ENCODE peak calls at places on chromosomes 11 and 22, in four cellular contexts. One of them, this sample, is unnamed.
A peak's percentile ranks its signal among the peaks of the same experiment; 100 is the strongest.

GRCh38 chr11:117171648-117172051 is 6.9 kb upstream of the SIDT2 start:
- DNase-seq in IMR-90: peak; percentile 54
- DNase-seq in endothelial cell of umbilical vein: no peak
- DNase-seq in K562: peak; percentile 60
- DNase-seq in this sample: no peak

GRCh38 chr11:11010624-11011127 is 152.8 kb upstream of the ZBED5 start:
- DNase-seq in IMR-90: peak; percentile 1
- DNase-seq in endothelial cell of umbilical vein: peak; percentile 23
- DNase-seq in K562: no peak
- DNase-seq in this sample: no peak

GRCh38 chr22:49954354-49954753 is 6.2 kb upstream of the PIM3 start:
- DNase-seq in K562: no peak
- DNase-seq in IMR-90: no peak
- DNase-seq in endothelial cell of umbilical vein: no peak
- DNase-seq in this sample: no peak

GRCh38 chr11:83222499-83222898 is 29.0 kb downstream of the ANKRD42 start:
- DNase-seq in IMR-90: peak; percentile 71
- DNase-seq in endothelial cell of umbilical vein: no peak
- DNase-seq in K562: no peak
- DNase-seq in this sample: no peak

GRCh38 chr22:30238661-30239420 is 7.7 kb downstream of the LIF start:
- DNase-seq in IMR-90: peak; percentile 87
- DNase-seq in endothelial cell of umbilical vein: no peak
- DNase-seq in K562: peak; percentile 72
- DNase-seq in this sample: no peak

GRCh38 chr11:96287796-96288439 is 55.1 kb downstream of the MAML2 start:
- DNase-seq in K562: no peak
- DNase-seq in IMR-90: peak; percentile 62
- DNase-seq in endothelial cell of umbilical vein: no peak
- DNase-seq in this sample: no peak

GRCh38 chr11:82176365-82176764 is 557.3 kb downstream of the FAM181B start:
- DNase-seq in K562: no peak
- DNase-seq in endothelial cell of umbilical vein: no peak
- DNase-seq in IMR-90: no peak
- DNase-seq in this sample: no peak

GRCh38 chr11:61531033-61531432 is 22.5 kb downstream of the LRRC10B start:
- DNase-seq in IMR-90: no peak
- DNase-seq in endothelial cell of umbilical vein: no peak
- DNase-seq in K562: no peak
- DNase-seq in this sample: no peak

GRCh38 chr11:9757809-9758675 is 94.2 kb downstream of the SWAP70 start:
- DNase-seq in IMR-90: peak; percentile 72
- DNase-seq in K562: peak; percentile 99
- DNase-seq in endothelial cell of umbilical vein: peak; percentile 77
- DNase-seq in this sample: no peak

GRCh38 chr11:126748097-126748756 is 252.3 kb downstream of the KIRREL3 start:
- DNase-seq in IMR-90: no peak
- DNase-seq in K562: no peak
- DNase-seq in endothelial cell of umbilical vein: no peak
- DNase-seq in this sample: no peak

GRCh38 chr22:22159384-22159783 is 85.2 kb upstream of the VPREB1 start:
- DNase-seq in IMR-90: no peak
- DNase-seq in endothelial cell of umbilical vein: no peak
- DNase-seq in K562: no peak
- DNase-seq in this sample: no peak

DNA sequence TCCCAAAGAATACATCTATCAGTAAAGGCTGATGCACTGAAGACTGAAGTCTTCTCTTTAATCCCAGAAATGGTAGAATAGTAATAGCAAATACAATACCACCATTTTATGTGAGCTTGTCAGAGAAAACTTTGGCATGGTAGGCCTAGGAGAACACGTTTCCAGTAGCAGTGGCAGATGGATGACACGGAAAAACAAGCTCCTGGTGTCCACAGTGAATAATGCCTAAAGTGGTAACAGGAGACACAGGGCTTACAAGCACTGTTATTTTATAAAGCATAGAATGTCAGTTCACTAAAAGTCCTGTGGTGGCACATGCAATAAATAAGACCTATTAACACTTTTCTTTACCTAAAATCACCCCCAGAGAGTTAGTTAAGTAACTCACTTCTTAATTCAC is 277.6 kb downstream of the TTC28 start:
- DNase-seq in IMR-90: no peak
- DNase-seq in K562: no peak
- DNase-seq in endothelial cell of umbilical vein: no peak
- DNase-seq in this sample: no peak
- H3K9me1 ChIP-seq in IMR-90: no peaks in the 10 kb centered on the region
- H3K9me1 ChIP-seq in K562: no peaks in the 10 kb centered on the region
- H3K9me1 ChIP-seq in endothelial cell of umbilical vein: no peaks in the 10 kb centered on the region
- H3K9me1 ChIP-seq in this sample: no peaks in the 10 kb centered on the region

DNA sequence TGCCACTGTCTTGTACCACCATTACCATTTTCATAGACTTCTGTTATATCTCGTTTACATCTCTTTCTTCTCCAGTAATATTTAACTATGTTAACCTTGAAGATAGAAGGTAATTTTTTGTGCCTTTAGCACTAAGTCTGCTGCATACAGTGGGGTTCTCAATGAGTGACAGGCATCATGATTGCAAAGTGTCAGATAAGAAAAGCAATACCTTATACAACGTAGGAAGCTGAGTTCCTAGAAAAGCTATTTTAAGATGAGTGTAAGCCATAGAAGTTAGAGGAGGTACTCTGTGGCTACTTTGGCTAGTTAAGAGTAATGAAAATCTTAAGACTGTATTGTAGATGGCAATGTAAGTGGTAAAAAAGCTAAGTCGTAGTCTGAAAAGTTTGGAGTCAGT is 5.3 kb downstream of the TMEM126A start:
- DNase-seq in IMR-90: no peak
- DNase-seq in endothelial cell of umbilical vein: no peak
- DNase-seq in K562: no peak
- DNase-seq in this sample: no peak
- H3K9me1 ChIP-seq in IMR-90: no peaks in the 10 kb centered on the region
- H3K9me1 ChIP-seq in endothelial cell of umbilical vein: no peaks in the 10 kb centered on the region
- H3K9me1 ChIP-seq in K562: no peaks in the 10 kb centered on the region
- H3K9me1 ChIP-seq in this sample: no peaks in the 10 kb centered on the region

DNA sequence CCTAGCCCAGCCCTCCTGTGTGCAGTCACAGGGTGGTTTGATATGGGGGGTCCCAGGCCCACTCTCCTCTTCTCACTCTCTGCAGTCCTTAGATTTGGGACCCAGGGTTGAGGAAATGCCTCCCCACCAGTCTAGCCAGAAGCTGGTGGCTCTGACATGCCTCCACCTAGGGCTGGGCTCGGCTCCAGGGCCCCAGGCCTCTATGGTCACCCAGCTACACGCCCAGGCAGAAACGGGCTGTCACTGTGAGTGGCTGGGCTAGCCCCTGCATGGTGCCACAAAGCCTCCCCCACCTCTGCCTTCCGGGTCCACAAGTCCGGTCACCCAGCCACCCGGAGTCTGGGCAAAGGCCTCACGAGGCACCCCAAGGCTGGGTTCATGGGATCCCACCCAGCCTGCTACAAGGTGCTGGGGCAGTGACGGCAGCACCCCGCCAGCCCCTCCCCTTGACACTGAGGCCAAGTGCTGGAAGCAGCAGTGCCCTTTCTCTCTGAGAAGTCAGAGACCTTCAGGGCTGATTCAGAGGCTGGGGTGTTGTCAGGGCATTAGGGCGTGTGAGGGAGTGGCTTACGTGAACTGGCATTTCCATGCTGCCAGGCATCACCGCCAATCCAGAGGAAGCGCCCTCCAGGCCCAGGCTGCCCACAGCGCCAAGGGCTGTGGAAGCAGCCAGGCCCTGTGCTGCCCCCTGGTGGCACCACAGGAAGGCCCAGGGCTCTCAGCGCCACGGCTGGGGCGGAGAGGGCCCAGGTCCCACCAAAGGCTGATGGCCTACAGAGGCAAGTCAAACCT is 638 bp upstream of the PITPNM1 start:
- DNase-seq in K562: peak; percentile 60
- DNase-seq in endothelial cell of umbilical vein: peak; percentile 84
- DNase-seq in IMR-90: peak; percentile 78
- DNase-seq in this sample: peak; percentile 94
- H3K9me1 ChIP-seq in K562: peaks cover 6% of the 10 kb centered on the region
- H3K9me1 ChIP-seq in endothelial cell of umbilical vein: no peaks in the 10 kb centered on the region
- H3K9me1 ChIP-seq in IMR-90: peaks cover 4% of the 10 kb centered on the region
- H3K9me1 ChIP-seq in this sample: no peaks in the 10 kb centered on the region

GRCh38 chr11:7522546-7522945 is 8.7 kb downstream of the PPFIBP2 start:
- DNase-seq in K562: no peak
- DNase-seq in endothelial cell of umbilical vein: no peak
- DNase-seq in IMR-90: no peak
- DNase-seq in this sample: no peak

GRCh38 chr11:7523416-7524210 is 9.8 kb downstream of the PPFIBP2 start:
- DNase-seq in IMR-90: no peak
- DNase-seq in K562: no peak
- DNase-seq in endothelial cell of umbilical vein: no peak
- DNase-seq in this sample: no peak

GRCh38 chr11:7527029-7527428 is 13.2 kb downstream of the PPFIBP2 start:
- DNase-seq in IMR-90: no peak
- DNase-seq in K562: no peak
- DNase-seq in endothelial cell of umbilical vein: no peak
- DNase-seq in this sample: no peak

GRCh38 chr11:7524831-7525230 is 11.0 kb downstream of the PPFIBP2 start:
- DNase-seq in IMR-90: no peak
- DNase-seq in K562: no peak
- DNase-seq in endothelial cell of umbilical vein: no peak
- DNase-seq in this sample: peak; percentile 58

GRCh38 chr11:7525424-7525823 is 11.6 kb downstream of the PPFIBP2 start:
- DNase-seq in IMR-90: no peak
- DNase-seq in endothelial cell of umbilical vein: no peak
- DNase-seq in K562: no peak
- DNase-seq in this sample: no peak
- H3K9me1 ChIP-seq in IMR-90: no peaks in the 10 kb centered on the region
- H3K9me1 ChIP-seq in endothelial cell of umbilical vein: no peaks in the 10 kb centered on the region
- H3K9me1 ChIP-seq in K562: no peaks in the 10 kb centered on the region
- H3K9me1 ChIP-seq in this sample: no peaks in the 10 kb centered on the region

GRCh38 chr11:113494021-113494420 is 18.8 kb upstream of the DRD2 start:
- DNase-seq in IMR-90: no peak
- DNase-seq in K562: no peak
- DNase-seq in endothelial cell of umbilical vein: no peak
- DNase-seq in this sample: no peak

GRCh38 chr11:113493205-113493604 is 18.0 kb upstream of the DRD2 start:
- DNase-seq in K562: no peak
- DNase-seq in endothelial cell of umbilical vein: no peak
- DNase-seq in IMR-90: no peak
- DNase-seq in this sample: no peak

GRCh38 chr11:113496026-113496651 is 20.9 kb upstream of the DRD2 start:
- DNase-seq in K562: no peak
- DNase-seq in IMR-90: no peak
- DNase-seq in endothelial cell of umbilical vein: no peak
- DNase-seq in this sample: no peak
- H3K9me1 ChIP-seq in K562: no peaks in the 10 kb centered on the region
- H3K9me1 ChIP-seq in IMR-90: no peaks in the 10 kb centered on the region
- H3K9me1 ChIP-seq in endothelial cell of umbilical vein: no peaks in the 10 kb centered on the region
- H3K9me1 ChIP-seq in this sample: no peaks in the 10 kb centered on the region

DNA sequence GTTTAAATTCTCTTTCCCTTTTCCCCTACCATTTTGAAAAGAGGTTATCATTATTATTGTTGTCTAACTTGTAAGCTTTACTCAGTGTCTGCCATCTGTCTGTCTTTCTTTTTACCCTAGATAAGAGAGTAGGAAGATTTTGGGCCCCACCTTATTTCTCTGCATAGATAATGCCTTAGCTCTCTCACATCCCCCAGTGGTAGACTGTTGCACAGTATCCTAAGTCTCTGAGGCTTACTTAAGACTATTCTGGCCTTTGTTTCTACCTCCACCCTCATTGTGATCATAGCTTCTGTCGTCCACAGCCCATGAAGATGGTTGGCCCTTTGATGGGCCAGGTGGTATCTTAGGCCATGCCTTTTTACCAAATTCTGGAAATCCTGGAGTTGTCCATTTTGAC is 3.6 kb upstream of the OR51L1 start:
- DNase-seq in K562: peak; percentile 10
- DNase-seq in IMR-90: peak; percentile 12
- DNase-seq in endothelial cell of umbilical vein: no peak
- DNase-seq in this sample: no peak
- H3K9me1 ChIP-seq in K562: no peaks in the 10 kb centered on the region
- H3K9me1 ChIP-seq in IMR-90: no peaks in the 10 kb centered on the region
- H3K9me1 ChIP-seq in endothelial cell of umbilical vein: no peaks in the 10 kb centered on the region
- H3K9me1 ChIP-seq in this sample: no peaks in the 10 kb centered on the region

GRCh38 chr11:15525582-15525981 is 410.9 kb downstream of the INSC start:
- DNase-seq in K562: no peak
- DNase-seq in IMR-90: no peak
- DNase-seq in endothelial cell of umbilical vein: no peak
- DNase-seq in this sample: no peak

GRCh38 chr11:15523576-15523975 is 408.9 kb downstream of the INSC start:
- DNase-seq in IMR-90: no peak
- DNase-seq in endothelial cell of umbilical vein: no peak
- DNase-seq in K562: no peak
- DNase-seq in this sample: no peak

GRCh38 chr11:15526032-15526431 is 411.3 kb downstream of the INSC start:
- DNase-seq in IMR-90: no peak
- DNase-seq in K562: no peak
- DNase-seq in endothelial cell of umbilical vein: no peak
- DNase-seq in this sample: no peak

GRCh38 chr11:15532432-15532831 is 417.7 kb downstream of the INSC start:
- DNase-seq in K562: no peak
- DNase-seq in endothelial cell of umbilical vein: no peak
- DNase-seq in IMR-90: no peak
- DNase-seq in this sample: no peak

DNA sequence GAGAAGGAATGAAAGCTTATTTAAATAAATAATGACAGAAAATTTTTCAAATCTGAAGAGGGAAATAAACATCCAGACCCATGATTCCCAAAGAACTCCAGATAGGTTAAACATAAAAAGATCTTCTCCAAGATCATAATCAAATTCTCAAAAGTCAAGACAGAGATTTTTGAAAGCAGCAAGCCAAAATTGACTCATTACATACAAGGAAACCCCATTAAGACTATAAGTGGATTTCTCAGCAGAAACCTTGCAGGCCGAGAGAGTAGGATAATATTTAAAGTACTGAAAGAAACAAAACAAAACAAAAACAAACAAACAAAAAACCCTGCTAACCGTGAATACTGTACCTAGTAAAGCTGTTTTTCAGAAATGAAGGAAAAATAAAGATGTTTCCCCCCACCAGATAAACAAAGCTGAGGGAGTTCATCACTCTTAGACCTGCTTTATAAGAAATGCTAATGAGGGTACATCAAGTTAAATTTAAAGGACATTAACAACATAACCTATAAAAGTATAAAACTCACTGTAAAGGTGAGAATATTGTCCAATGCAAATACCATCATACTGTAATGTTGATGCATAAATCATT is 412.2 kb downstream of the INSC start:
- DNase-seq in IMR-90: no peak
- DNase-seq in K562: no peak
- DNase-seq in endothelial cell of umbilical vein: no peak
- DNase-seq in this sample: no peak
- H3K9me1 ChIP-seq in IMR-90: no peaks in the 10 kb centered on the region
- H3K9me1 ChIP-seq in K562: no peaks in the 10 kb centered on the region
- H3K9me1 ChIP-seq in endothelial cell of umbilical vein: no peaks in the 10 kb centered on the region
- H3K9me1 ChIP-seq in this sample: no peaks in the 10 kb centered on the region

This sample was measured in keratinocyte.